ENCODE peak calls at places on chromosomes 2 and 18, in five cellular contexts. One of them, this sample, is unnamed. For H3K4me1, the result is how much of the 10 kb centered on the place peaks cover.

GRCh38 chr2:55399815-55400214 is 19.8 kb downstream of the CCDC88A start:
- DNase-seq in Panc1: no peak
- DNase-seq in transverse colon: no peak
- DNase-seq in HCT116: no peak
- DNase-seq in upper lobe of left lung: no peak
- DNase-seq in this sample: no peak

GRCh38 chr18:48007381-48007780 is 76.9 kb upstream of the SMAD2 start:
- DNase-seq in Panc1: no peak
- DNase-seq in transverse colon: no peak
- DNase-seq in HCT116: no peak
- DNase-seq in upper lobe of left lung: peak
- DNase-seq in this sample: no peak

GRCh38 chr2:215748446-215748845 is 264.9 kb downstream of the MREG start:
- DNase-seq in Panc1: no peak
- DNase-seq in transverse colon: peak
- DNase-seq in HCT116: no peak
- DNase-seq in upper lobe of left lung: peak
- DNase-seq in this sample: no peak

GRCh38 chr18:77131100-77131651 is 1.4 kb downstream of the MBP start:
- DNase-seq in Panc1: no peak
- DNase-seq in transverse colon: peak
- DNase-seq in HCT116: no peak
- DNase-seq in upper lobe of left lung: peak
- DNase-seq in this sample: no peak

GRCh38 chr2:9656270-9656766 is 25.5 kb upstream of the YWHAQ start:
- DNase-seq in Panc1: peak
- DNase-seq in transverse colon: no peak
- DNase-seq in HCT116: no peak
- DNase-seq in upper lobe of left lung: no peak
- DNase-seq in this sample: no peak

GRCh38 chr2:143575340-143575739 is 446.1 kb downstream of the ARHGAP15 start:
- DNase-seq in Panc1: no peak
- DNase-seq in transverse colon: no peak
- DNase-seq in HCT116: peak
- DNase-seq in upper lobe of left lung: no peak
- DNase-seq in this sample: no peak

GRCh38 chr2:62099523-62100175 is 96.3 kb upstream of the B3GNT2 start:
- DNase-seq in Panc1: no peak
- DNase-seq in transverse colon: no peak
- DNase-seq in HCT116: no peak
- DNase-seq in upper lobe of left lung: no peak
- DNase-seq in this sample: no peak

GRCh38 chr2:106982350-106982749 is 96.4 kb upstream of the ST6GAL2 start:
- DNase-seq in Panc1: no peak
- DNase-seq in transverse colon: no peak
- DNase-seq in HCT116: no peak
- DNase-seq in upper lobe of left lung: no peak
- DNase-seq in this sample: no peak

GRCh38 chr2:42060718-42061619 is 13.1 kb downstream of the PKDCC start:
- DNase-seq in Panc1: no peak
- DNase-seq in transverse colon: peak
- DNase-seq in HCT116: no peak
- DNase-seq in upper lobe of left lung: no peak
- DNase-seq in this sample: no peak

GRCh38 chr2:70514612-70515055 is 39.0 kb downstream of the TGFA start:
- DNase-seq in Panc1: no peak
- DNase-seq in transverse colon: peak
- DNase-seq in HCT116: no peak
- DNase-seq in upper lobe of left lung: peak
- DNase-seq in this sample: no peak

GRCh38 chr2:215324811-215325210 is 13.0 kb downstream of the ATIC start:
- DNase-seq in Panc1: no peak
- DNase-seq in transverse colon: no peak
- DNase-seq in HCT116: no peak
- DNase-seq in upper lobe of left lung: no peak
- DNase-seq in this sample: peak

GRCh38 chr2:64062840-64063239 is 43.6 kb upstream of the VPS54 start:
- DNase-seq in Panc1: no peak
- DNase-seq in transverse colon: no peak
- DNase-seq in HCT116: no peak
- DNase-seq in upper lobe of left lung: peak
- DNase-seq in this sample: no peak

GRCh38 chr2:223180463-223180862 is 128.5 kb downstream of the KCNE4 start:
- DNase-seq in Panc1: no peak
- DNase-seq in transverse colon: no peak
- DNase-seq in HCT116: no peak
- DNase-seq in upper lobe of left lung: no peak
- DNase-seq in this sample: no peak

GRCh38 chr18:2134364-2134763 is 436.9 kb downstream of the METTL4 start:
- DNase-seq in Panc1: no peak
- DNase-seq in transverse colon: no peak
- DNase-seq in HCT116: no peak
- DNase-seq in upper lobe of left lung: no peak
- DNase-seq in this sample: no peak

GRCh38 chr18:45760443-45761036 is 36.6 kb downstream of the SLC14A1 start:
- DNase-seq in Panc1: no peak
- DNase-seq in transverse colon: no peak
- DNase-seq in HCT116: no peak
- DNase-seq in upper lobe of left lung: no peak
- DNase-seq in this sample: no peak

DNA sequence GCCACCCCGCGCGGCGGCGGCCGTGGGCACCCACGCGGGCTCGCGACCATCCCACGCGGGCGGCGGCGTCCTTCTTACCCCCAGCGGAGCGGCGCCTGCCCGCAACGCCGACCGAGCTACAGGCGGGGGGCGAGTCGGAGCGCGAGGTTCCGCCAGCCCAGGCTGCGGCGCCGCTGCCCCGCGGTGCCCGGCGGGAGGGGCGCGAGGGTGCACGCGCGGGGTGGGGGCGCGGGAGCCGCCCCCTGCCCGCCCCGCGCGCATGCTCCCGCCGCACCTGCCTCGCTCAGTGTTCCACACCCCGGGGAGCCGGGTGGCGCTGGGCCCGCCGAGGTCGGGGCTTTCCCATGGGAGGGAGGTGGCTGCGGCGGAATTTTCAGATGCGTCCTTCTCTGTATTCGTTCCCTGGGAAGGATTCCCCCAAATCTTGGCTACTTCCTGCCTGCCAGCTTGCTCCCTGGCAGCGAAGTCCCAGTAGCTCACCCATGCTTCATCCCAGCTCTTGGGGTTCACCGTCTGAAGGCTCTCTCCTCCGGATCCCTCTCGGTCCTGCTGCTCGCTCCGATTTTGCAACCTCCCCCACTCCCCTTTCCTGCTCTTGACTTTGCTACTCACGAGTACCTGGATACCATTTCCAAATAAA is at the start of gene L3MBTL4:
- DNase-seq in Panc1: no peak
- DNase-seq in transverse colon: peak
- DNase-seq in HCT116: no peak
- DNase-seq in upper lobe of left lung: peak
- DNase-seq in this sample: peak
- H3K4me1 ChIP-seq in Panc1: under half
- H3K4me1 ChIP-seq in transverse colon: under half
- H3K4me1 ChIP-seq in HCT116: under half
- H3K4me1 ChIP-seq in upper lobe of left lung: under half
- H3K4me1 ChIP-seq in this sample: under half

GRCh38 chr2:234951386-234952269 is at the start of gene SH3BP4:
- DNase-seq in Panc1: no peak
- DNase-seq in transverse colon: peak
- DNase-seq in HCT116: no peak
- DNase-seq in upper lobe of left lung: peak
- DNase-seq in this sample: no peak
- TF ChIP-seq POLR2AphosphoS5 in Panc1: peak
- TF ChIP-seq POLR2AphosphoS5 in transverse colon: no peak
- TF ChIP-seq POLR2AphosphoS5 in HCT116: peak
- TF ChIP-seq POLR2AphosphoS5 in upper lobe of left lung: no peak
- TF ChIP-seq POLR2AphosphoS5 in this sample: peak

DNA sequence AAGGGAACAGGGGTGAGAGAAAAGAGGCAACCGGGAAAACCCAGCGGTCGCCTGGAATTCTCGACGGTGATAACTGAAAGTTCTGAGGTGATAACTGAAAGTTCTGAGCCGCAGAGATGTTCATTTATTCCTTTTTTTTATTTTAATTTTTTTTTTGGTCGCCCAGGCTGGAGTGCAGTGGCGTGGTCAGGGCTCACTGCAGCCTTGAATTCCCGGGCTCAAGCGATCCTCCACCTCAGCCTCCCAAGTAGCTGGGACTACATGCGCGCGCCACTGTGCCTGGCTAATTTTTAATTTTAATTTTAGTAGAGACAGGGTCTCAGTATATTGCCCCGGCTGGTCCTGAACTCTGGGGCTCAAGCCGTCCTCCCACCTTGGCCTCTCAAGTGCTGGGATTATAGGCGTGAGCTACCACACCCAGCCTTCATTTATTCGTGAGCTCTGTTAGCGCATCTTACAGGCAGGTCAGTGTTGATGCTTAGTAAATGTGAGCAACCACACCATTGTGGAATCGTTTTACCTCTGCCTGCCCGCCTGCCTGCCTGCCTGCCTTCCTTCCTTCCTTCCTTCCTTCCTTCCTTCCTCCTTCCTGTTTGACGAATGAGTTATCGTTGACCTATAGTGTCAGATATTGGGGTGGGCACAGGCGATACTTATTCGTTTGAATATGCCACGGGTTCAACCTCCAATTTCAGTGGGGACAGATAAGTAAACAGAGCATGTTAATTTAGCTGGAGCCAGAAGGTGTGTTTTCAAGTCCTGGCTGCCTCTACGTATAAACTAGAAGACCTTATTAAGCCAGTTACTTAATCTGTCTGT is 555 bp upstream of the E2F6 start:
- DNase-seq in Panc1: no peak
- DNase-seq in transverse colon: peak
- DNase-seq in HCT116: no peak
- DNase-seq in upper lobe of left lung: no peak
- DNase-seq in this sample: no peak
- H3K4me1 ChIP-seq in Panc1: under half
- H3K4me1 ChIP-seq in transverse colon: under half
- H3K4me1 ChIP-seq in HCT116: under half
- H3K4me1 ChIP-seq in upper lobe of left lung: under half
- H3K4me1 ChIP-seq in this sample: under half

GRCh38 chr2:74573747-74574562 is 19.4 kb downstream of the DOK1 start:
- DNase-seq in Panc1: no peak
- DNase-seq in transverse colon: no peak
- DNase-seq in HCT116: no peak
- DNase-seq in upper lobe of left lung: no peak
- DNase-seq in this sample: no peak
- TF ChIP-seq POLR2AphosphoS5 in Panc1: no peak
- TF ChIP-seq POLR2AphosphoS5 in transverse colon: no peak
- TF ChIP-seq POLR2AphosphoS5 in HCT116: no peak
- TF ChIP-seq POLR2AphosphoS5 in upper lobe of left lung: no peak
- TF ChIP-seq POLR2AphosphoS5 in this sample: no peak

DNA sequence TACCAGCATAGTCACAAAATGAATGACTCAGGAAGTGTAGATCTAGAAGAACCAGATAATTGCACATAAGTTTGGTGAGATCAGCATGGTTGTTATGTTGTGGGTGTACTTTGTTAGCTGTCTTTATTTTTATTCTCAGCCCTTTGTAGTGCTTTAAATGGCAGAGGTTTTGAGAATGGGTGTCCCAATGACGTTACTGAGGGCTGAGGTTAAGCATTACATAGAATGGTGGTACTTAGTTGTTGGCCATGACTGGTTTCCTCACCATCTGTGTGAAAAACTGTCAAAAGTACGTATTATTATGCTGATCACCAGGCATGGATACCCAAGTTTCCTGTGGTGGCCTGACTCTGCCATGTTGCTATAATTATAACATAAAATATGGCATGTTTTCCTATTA is 165.8 kb downstream of the UBE2E3 start:
- DNase-seq in Panc1: no peak
- DNase-seq in transverse colon: no peak
- DNase-seq in HCT116: no peak
- DNase-seq in upper lobe of left lung: no peak
- DNase-seq in this sample: no peak
- H3K4me1 ChIP-seq in Panc1: under half
- H3K4me1 ChIP-seq in transverse colon: under half
- H3K4me1 ChIP-seq in HCT116: under half
- H3K4me1 ChIP-seq in upper lobe of left lung: under half
- H3K4me1 ChIP-seq in this sample: under half

This sample was measured in esophagus muscularis mucosa.